ENCODE peak calls at places on chromosomes 7 and 10, in five cellular contexts. U, J, L, H and T are unnamed samples.

GRCh38 chr7:115707236-115707635 is 323.3 kb downstream of the TFEC start:
- DNase-seq in U (no peak), J (peak; percentile 14), L (no peak), H (no peak), T (no peak)

GRCh38 chr7:64541438-64542359 is 21.2 kb downstream of the ZNF680 start:
- DNase-seq in U (no peak), J (no peak), L (no peak), H (no peak), T (no peak)

GRCh38 chr7:136513744-136514143 is 354.7 kb upstream of the CHRM2 start:
- DNase-seq in U (no peak), J (no peak), L (no peak), H (no peak), T (no peak)

GRCh38 chr7:38476764-38477163 is 154.4 kb downstream of the AMPH start:
- DNase-seq in U (no peak), J (no peak), L (no peak), H (no peak), T (no peak)

GRCh38 chr7:90896458-90896857 is 300.3 kb downstream of the CDK14 start:
- DNase-seq in U (no peak), J (no peak), L (no peak), H (no peak), T (no peak)

GRCh38 chr10:107163904-107164861 is at the start of gene SORCS1:
- DNase-seq in U (no peak), J (peak; percentile 16), L (no peak), H (no peak), T (peak; percentile 88)

GRCh38 chr10:32948451-32948850 is 9.6 kb downstream of the ITGB1 start:
- DNase-seq in U (no peak), J (no peak), L (no peak), H (no peak), T (no peak)

GRCh38 chr10:7475046-7475860 is 64.4 kb upstream of the SFMBT2 start:
- DNase-seq in U (no peak), J (peak; percentile 26), L (peak; percentile 66), H (no peak), T (no peak)

GRCh38 chr10:119595715-119596515 is 849 bp downstream of the TIAL1 start:
- DNase-seq in U (no peak), J (peak; percentile 47), L (peak; percentile 54), H (peak; percentile 50), T (peak; percentile 87)

DNA sequence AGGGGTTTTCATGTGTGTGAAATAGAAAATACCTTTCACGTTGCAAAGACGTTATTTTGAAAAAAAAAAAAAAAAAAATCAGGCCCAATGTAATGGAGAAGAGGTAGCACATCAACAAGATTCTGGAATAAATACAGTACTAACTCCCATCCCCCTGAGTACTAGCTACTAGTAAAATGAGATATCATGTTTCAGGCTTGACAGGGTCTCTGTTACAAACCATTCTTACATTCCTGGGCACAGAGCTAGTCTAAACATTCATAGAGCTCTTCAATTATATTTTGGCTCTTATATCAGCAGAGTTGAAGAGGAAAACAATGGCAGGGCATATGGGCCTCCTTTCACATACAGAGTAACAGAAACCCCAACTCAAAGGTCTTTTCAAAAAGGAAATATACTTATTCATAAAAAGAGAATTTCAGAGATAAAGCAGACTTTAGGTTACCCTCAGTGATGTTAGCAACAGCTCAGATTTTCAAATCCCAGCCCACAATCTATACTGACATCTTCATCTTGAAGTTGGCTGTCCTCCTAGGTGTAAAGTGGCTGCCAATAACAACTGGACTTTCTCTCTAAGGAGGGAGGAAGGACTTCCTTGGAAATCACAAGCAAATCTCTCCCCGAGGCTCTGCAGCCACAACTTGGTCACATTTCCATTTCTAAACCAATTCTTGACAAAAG is 18.6 kb downstream of the C7orf33 start:
- DNase-seq in U (no peak), J (no peak), L (no peak), H (no peak), T (no peak)
- TF ChIP-seq EP300 in U (no peak), J (no peak), L (no peak), H (no peak), T (no peak)

DNA sequence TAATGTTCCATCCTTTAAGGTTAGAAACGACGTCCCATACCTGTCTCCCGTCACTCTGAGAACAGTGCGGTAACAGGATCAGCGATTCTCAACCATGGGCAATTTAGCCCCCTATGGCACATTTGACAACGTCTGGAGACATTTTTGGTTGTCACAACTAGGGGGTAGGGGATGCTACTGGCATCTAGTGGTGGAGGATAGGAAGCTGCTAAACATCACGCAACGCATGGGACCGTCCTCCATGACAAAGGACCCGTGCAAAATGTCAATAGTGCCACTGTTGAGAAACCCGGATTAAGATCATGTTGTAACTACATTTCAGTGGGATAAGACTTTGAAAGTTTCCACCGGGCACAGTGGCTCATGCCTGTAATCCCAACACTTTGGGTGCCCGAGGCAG is 5.0 kb upstream of the PAXIP1 start:
- DNase-seq in U (no peak), J (no peak), L (no peak), H (peak; percentile 25), T (no peak)
- TF ChIP-seq CTCF in U (peak; percentile 78), J (no peak), L (no peak), H (peak; percentile 30), T (no peak)

GRCh38 chr7:100801833-100802568 is 25.3 kb downstream of the EPHB4 start:
- DNase-seq in U (no peak), J (peak; percentile 80), L (peak; percentile 87), H (peak; percentile 94), T (no peak)
- TF ChIP-seq EP300 in U (no peak), J (no peak), L (no peak), H (peak; percentile 44), T (no peak)

DNA sequence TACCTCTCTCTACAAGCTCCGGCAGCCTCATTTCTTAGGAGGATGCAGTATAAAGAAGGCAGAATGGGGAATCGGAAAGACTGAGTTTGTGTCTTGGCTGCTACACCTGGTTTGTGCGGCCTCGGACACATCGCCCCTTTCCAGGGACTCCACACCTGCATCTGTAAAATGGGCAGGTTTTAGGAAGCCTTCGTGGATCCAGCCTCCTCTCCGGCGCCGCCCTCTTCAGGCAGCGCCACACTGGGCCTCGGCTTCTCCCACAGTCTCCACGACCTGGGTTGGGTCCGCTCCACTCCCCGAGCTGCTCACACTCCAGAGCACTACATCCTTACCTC is 341 bp downstream of the GOT1 start:
- DNase-seq in U (no peak), J (no peak), L (no peak), H (no peak), T (no peak)
- TF ChIP-seq CTCF in U (no peak), J (no peak), L (no peak), H (no peak), T (no peak)

GRCh38 chr10:4656576-4657194 is 169.3 kb upstream of the AKR1E2 start:
- DNase-seq in U (no peak), J (peak; percentile 72), L (peak; percentile 32), H (peak; percentile 34), T (no peak)
- TF ChIP-seq EP300 in U (no peak), J (no peak), L (no peak), H (no peak), T (no peak)

DNA sequence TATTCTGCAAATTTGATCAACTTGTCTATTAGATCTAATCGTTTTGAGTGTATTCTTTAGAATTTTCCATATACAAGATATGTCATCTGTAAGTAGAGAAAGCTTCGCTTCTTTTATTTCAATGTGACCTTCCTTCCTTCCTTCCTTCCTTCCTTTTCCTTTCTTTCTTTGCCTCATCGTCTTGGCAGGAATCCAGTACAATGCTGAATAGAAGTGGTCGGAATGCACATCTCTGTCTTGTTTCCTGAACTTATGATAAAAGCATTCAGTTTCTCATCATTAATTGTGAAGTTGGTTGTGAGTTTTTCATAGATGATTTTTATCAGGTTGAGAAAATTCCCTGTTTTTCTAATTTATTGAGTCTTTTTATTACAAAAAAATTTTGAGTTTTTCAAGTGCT is 300.7 kb upstream of the ZNF32 start:
- DNase-seq in U (no peak), J (no peak), L (no peak), H (no peak), T (no peak)
- TF ChIP-seq CTCF in U (no peak), J (no peak), L (no peak), H (no peak), T (no peak)